ENCODE peak calls at places on chromosomes 5 and 9, in seven cellular contexts. D is heart left ventricle, N is tibial artery, Z is HFF-Myc, R is tibial nerve, V is SJSA1, C is HCT116. O is an unnamed sample.

GRCh38 chr9:101585740-101586139 is 9.0 kb downstream of the PPP3R2 start:
- DNase-seq in D (no peak), N (no peak), Z (no peak), R (no peak), V (no peak), C (no peak), O (no peak)

GRCh38 chr5:113922343-113922742 is 408.8 kb downstream of the YTHDC2 start:
- DNase-seq in D (no peak), N (no peak), Z (no peak), R (no peak), V (no peak), C (no peak), O (peak)

GRCh38 chr5:32612134-32612888 is 27.0 kb downstream of the SUB1 start:
- DNase-seq in D (no peak), N (no peak), Z (no peak), R (no peak), V (no peak), C (no peak), O (no peak)

GRCh38 chr5:148469446-148470062 is 85.8 kb downstream of the FBXO38 start:
- DNase-seq in D (no peak), N (peak), Z (peak), R (no peak), V (no peak), C (no peak), O (no peak)

GRCh38 chr5:90518666-90519065 is 10.7 kb downstream of the LYSMD3 start:
- DNase-seq in D (no peak), N (no peak), Z (peak), R (no peak), V (no peak), C (no peak), O (no peak)

GRCh38 chr9:136665704-136666363 is 3.1 kb downstream of the EGFL7 start:
- DNase-seq in D (no peak), N (no peak), Z (no peak), R (no peak), V (no peak), C (no peak), O (no peak)

GRCh38 chr9:69314547-69314946 is 10.5 kb upstream of the ENTREP1 start:
- DNase-seq in D (no peak), N (no peak), Z (no peak), R (no peak), V (peak), C (no peak), O (no peak)

GRCh38 chr5:114223866-114224265 is 138.0 kb upstream of the KCNN2 start:
- DNase-seq in D (no peak), N (no peak), Z (peak), R (no peak), V (no peak), C (peak), O (no peak)

GRCh38 chr5:127741412-127741811 is 38.2 kb downstream of the CCDC192 start:
- DNase-seq in D (no peak), N (no peak), Z (no peak), R (no peak), V (no peak), C (no peak), O (no peak)

GRCh38 chr5:136012041-136012804 is 16.6 kb upstream of the TGFBI start:
- DNase-seq in D (no peak), N (no peak), Z (no peak), R (no peak), V (no peak), C (no peak), O (no peak)

GRCh38 chr5:15683332-15683731 is 183.4 kb downstream of the FBXL7 start:
- DNase-seq in D (peak), N (no peak), Z (no peak), R (no peak), V (no peak), C (no peak), O (no peak)

GRCh38 chr5:175796536-175797499 is 74.6 kb upstream of the CPLX2 start:
- DNase-seq in D (peak), N (peak), Z (peak), R (peak), V (peak), C (peak), O (peak)

GRCh38 chr5:95816341-95816740 is 6.2 kb downstream of the GLRX start:
- DNase-seq in D (no peak), N (no peak), Z (no peak), R (no peak), V (no peak), C (no peak), O (no peak)

GRCh38 chr5:147101654-147102053 is 133.2 kb upstream of the STK32A start:
- DNase-seq in D (no peak), N (no peak), Z (no peak), R (no peak), V (no peak), C (no peak), O (no peak)

GRCh38 chr5:61479850-61480614 is 148.0 kb downstream of the ZSWIM6 start:
- DNase-seq in D (no peak), N (no peak), Z (no peak), R (no peak), V (no peak), C (no peak), O (no peak)

GRCh38 chr5:131242728-131243255 is 21.1 kb upstream of the CDC42SE2 start:
- DNase-seq in D (no peak), N (no peak), Z (peak), R (no peak), V (peak), C (no peak), O (peak)

GRCh38 chr9:115689331-115689730 is 464.3 kb upstream of the PAPPA start:
- DNase-seq in D (no peak), N (no peak), Z (no peak), R (no peak), V (no peak), C (no peak), O (no peak)

GRCh38 chr5:81181576-81182316 is 51.4 kb upstream of the CKMT2 start:
- DNase-seq in D (no peak), N (no peak), Z (no peak), R (no peak), V (no peak), C (no peak), O (no peak)

GRCh38 chr5:175652741-175653663 is 4.9 kb upstream of the HRH2 start:
- DNase-seq in D (no peak), N (peak), Z (no peak), R (no peak), V (no peak), C (no peak), O (no peak)

GRCh38 chr5:107431998-107432397 is 238.7 kb downstream of the EFNA5 start:
- DNase-seq in D (no peak), N (no peak), Z (no peak), R (no peak), V (peak), C (no peak), O (no peak)

GRCh38 chr5:81425569-81425968 is 31.6 kb upstream of the ACOT12 start:
- DNase-seq in D (no peak), N (no peak), Z (no peak), R (no peak), V (peak), C (peak), O (peak)

GRCh38 chr5:158715592-158715991 is 384.1 kb downstream of the EBF1 start:
- DNase-seq in D (no peak), N (no peak), Z (no peak), R (no peak), V (no peak), C (no peak), O (no peak)

GRCh38 chr5:54514841-54515432 is 2.6 kb upstream of the SNX18 start:
- DNase-seq in D (no peak), N (no peak), Z (peak), R (no peak), V (peak), C (no peak), O (peak)

GRCh38 chr5:89289604-89290003 is 406.6 kb upstream of the MEF2C start:
- DNase-seq in D (no peak), N (no peak), Z (no peak), R (no peak), V (peak), C (no peak), O (no peak)

GRCh38 chr5:22465616-22466015 is 387.5 kb downstream of the CDH12 start:
- DNase-seq in D (no peak), N (no peak), Z (no peak), R (no peak), V (no peak), C (no peak), O (no peak)

GRCh38 chr9:115691097-115691496 is 462.5 kb upstream of the PAPPA start:
- DNase-seq in D (no peak), N (no peak), Z (peak), R (no peak), V (peak), C (no peak), O (peak)

GRCh38 chr9:101333490-101333889 is 51.3 kb downstream of the BAAT start:
- DNase-seq in D (no peak), N (no peak), Z (no peak), R (no peak), V (no peak), C (no peak), O (no peak)

DNA sequence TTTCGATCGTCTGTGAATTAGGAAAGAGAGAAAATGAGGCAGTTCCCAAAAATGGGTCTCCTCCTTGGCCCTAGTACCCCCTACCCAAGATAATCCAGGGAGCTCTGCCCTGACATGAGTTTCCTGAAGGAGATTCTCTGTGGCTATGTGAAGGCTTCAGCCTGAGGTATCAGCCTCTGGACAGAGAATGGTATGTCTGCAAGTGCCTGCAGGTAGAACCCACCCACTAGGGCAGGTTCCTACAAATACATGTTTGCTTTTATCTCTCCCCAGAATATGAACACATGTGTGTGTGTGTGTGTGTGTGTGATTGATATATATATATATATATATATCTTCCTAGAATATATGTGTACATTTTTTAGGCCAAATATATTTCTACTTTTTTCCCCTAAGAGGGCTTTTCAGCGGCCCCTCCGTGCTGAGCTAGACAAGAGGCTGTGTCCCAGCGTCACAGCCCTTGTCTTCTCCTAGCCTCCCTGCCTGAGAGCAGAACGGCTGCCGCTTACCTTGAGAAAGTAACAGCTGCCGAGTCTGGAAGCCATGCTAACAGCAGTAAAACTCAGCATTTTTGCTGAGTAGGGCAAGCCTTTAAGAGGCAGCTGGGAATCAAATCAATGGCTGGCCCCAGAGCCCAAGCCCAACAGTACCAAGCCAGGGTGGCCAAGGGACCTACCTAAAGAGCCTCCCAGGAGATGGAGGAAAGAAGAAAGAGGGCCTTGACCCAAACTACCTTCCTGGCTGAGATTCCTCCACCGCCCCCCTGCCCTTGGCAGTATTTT is 2.1 kb downstream of the BRINP1 start:
- DNase-seq in D (no peak), N (no peak), Z (no peak), R (no peak), V (no peak), C (no peak), O (no peak)
- H3K4me3 ChIP-seq in D (no peak), N (no peak), Z (no peak), R (no peak), V (no peak), C (no peak), O (no peak)

DNA sequence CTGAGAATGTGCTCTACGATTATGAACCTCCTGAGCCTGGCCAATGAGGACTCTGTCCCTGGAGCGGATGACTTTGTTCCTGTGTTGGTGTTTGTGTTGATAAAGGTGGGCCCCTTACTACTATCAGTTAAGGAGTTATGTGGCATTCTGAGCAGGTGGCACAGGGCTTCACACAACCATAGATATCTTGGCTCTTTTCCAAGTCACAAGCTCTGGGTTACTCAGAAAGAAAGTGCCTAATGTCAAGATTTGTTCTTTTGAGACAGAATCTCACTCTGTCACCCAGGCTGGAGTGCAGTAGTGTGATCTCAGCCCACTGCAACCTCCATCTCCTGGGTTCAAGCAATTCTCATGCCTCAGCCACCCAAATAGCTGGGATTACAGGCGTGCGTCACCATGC is 99.0 kb downstream of the GAPVD1 start:
- DNase-seq in D (no peak), N (no peak), Z (no peak), R (no peak), V (no peak), C (no peak), O (no peak)
- H3K4me3 ChIP-seq in D (no peak), N (no peak), Z (no peak), R (no peak), V (no peak), C (no peak), O (no peak)

GRCh38 chr9:32260481-32260880 is 124.0 kb upstream of the ACO1 start:
- DNase-seq in D (no peak), N (no peak), Z (no peak), R (no peak), V (no peak), C (no peak), O (no peak)
- H3K4me3 ChIP-seq in D (no peak), N (no peak), Z (no peak), R (no peak), V (no peak), C (no peak), O (no peak)

DNA sequence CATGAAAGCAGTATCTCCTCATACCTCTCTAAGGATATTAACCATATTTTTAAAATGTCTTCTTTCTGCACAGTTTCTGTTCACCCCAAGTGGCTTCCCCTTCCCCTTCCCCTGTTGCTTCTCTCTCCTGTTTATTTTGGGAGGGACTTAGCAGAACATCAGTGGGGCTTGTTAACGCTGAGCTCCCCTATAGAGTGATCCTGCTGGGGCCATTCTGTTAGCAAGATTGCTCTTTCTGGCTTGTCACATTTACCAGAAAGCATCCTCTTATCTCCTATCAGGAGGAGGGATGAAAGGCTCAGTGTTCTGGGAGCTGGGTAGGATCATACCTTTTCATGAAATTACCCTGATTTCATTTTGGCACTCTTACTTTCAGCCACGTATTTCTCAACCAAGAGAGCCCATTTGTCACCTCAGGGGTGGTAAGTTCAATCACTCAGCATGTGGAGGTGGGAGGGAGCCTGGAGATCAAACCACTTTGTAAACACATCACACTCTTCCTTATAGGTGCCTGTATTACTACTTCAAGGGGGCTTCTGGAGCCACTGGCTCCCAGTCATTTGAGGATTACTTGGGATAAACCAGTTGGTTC is 16.7 kb downstream of the NXNL2 start:
- DNase-seq in D (no peak), N (no peak), Z (no peak), R (no peak), V (no peak), C (no peak), O (no peak)
- H3K4me3 ChIP-seq in D (no peak), N (no peak), Z (no peak), R (no peak), V (no peak), C (no peak), O (no peak)

GRCh38 chr9:125472562-125472925 is 210.9 kb downstream of the GAPVD1 start:
- DNase-seq in D (no peak), N (no peak), Z (no peak), R (no peak), V (no peak), C (no peak), O (no peak)

GRCh38 chr9:125476645-125477044 is 215.0 kb downstream of the GAPVD1 start:
- DNase-seq in D (no peak), N (no peak), Z (no peak), R (no peak), V (no peak), C (no peak), O (no peak)

GRCh38 chr9:125475385-125475784 is 213.8 kb downstream of the GAPVD1 start:
- DNase-seq in D (no peak), N (no peak), Z (no peak), R (no peak), V (no peak), C (no peak), O (no peak)

GRCh38 chr9:125470767-125471580 is 209.3 kb downstream of the GAPVD1 start:
- DNase-seq in D (no peak), N (no peak), Z (no peak), R (no peak), V (no peak), C (no peak), O (no peak)

GRCh38 chr9:125472926-125473701 is 211.5 kb downstream of the GAPVD1 start:
- DNase-seq in D (no peak), N (no peak), Z (no peak), R (no peak), V (peak), C (no peak), O (no peak)
- H3K4me3 ChIP-seq in D (peak), N (no peak), Z (no peak), R (no peak), V (no peak), C (no peak), O (no peak)

GRCh38 chr5:119336846-119337564 is 18.8 kb upstream of the TNFAIP8 start:
- DNase-seq in D (no peak), N (no peak), Z (no peak), R (no peak), V (no peak), C (no peak), O (no peak)
- H3K4me3 ChIP-seq in D (no peak), N (no peak), Z (no peak), R (no peak), V (no peak), C (no peak), O (no peak)

DNA sequence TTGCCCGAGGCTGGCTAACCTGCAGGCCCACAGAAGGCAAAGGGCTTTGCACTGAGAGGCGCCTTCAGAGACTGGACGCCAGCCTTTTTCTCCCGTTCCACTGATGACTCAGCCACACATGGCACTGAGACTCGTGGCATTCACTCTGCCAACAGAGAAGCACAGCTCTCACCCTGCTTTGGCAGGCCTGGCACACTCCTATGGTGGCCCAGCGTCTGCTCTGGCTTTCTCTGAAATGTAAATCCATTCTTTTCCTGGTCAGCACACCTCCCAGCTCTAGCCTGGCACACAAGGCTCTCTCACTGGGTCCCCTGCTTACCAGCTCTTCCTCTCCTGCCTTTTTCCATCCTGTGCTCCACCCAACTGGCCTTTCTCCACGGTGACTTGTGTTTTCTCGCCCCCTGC is 5.9 kb upstream of the MELK start:
- DNase-seq in D (no peak), N (peak), Z (no peak), R (no peak), V (peak), C (no peak), O (no peak)
- H3K4me3 ChIP-seq in D (no peak), N (no peak), Z (no peak), R (no peak), V (no peak), C (no peak), O (no peak)

DNA sequence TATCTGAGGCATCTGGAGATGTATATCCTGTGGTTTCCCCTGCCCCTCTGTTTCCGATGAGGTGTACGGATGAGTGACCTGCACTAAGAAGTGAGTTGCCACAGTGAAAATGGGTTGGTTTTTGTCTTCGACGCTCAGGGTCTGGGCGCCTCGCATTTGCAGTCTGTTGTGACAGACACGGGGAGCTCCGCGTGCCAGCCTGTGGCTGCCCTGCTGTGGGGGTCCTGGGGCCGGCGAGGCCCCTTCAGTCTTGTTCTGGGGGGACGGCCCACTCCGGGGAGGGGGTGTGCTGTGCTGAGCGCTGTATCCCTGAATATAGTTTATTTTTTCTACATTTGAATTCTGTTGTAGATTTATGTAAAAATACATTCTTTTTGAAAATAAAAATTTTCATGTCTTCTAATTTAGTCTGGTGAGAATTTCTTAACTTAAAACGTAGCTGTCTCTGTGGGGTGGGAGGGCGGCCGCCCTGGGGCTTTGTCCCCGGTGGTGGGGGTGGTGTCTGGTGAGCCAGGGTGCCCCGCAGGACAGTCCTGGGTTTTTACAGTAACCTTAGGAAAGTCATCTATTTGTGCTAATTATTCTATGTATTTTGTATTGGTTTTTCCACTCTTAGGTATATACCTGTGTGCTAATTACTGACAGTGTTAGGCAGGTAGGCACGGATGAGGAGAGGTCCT is 4.7 kb downstream of the RNU6ATAC start:
- DNase-seq in D (no peak), N (no peak), Z (no peak), R (no peak), V (no peak), C (no peak), O (no peak)
- H3K4me3 ChIP-seq in D (no peak), N (no peak), Z (no peak), R (no peak), V (no peak), C (no peak), O (no peak)

GRCh38 chr5:176817864-176818377 is 7.6 kb downstream of the UNC5A start:
- DNase-seq in D (no peak), N (no peak), Z (no peak), R (no peak), V (peak), C (no peak), O (no peak)
- H3K4me3 ChIP-seq in D (peak), N (peak), Z (no peak), R (no peak), V (peak), C (peak), O (peak)

O was measured in kidney epithelial cell.